ENCODE peak calls at places on chromosomes 6 and 20, in four cellular contexts. B, A, C and Z are unnamed samples.

GRCh38 chr6:132683543-132683942 is 24.6 kb upstream of the TAAR1 start:
- DNase-seq in B (no peak), A (no peak), C (no peak), Z (no peak)

GRCh38 chr6:217048-217659 is 75.1 kb upstream of the DUSP22 start:
- DNase-seq in B (no peak), A (no peak), C (no peak), Z (no peak)

GRCh38 chr6:88403486-88403885 is 237.3 kb upstream of the CNR1 start:
- DNase-seq in B (no peak), A (no peak), C (no peak), Z (no peak)

GRCh38 chr6:64270083-64270482 is 634.5 kb downstream of the PHF3 start:
- DNase-seq in B (no peak), A (no peak), C (no peak), Z (no peak)

GRCh38 chr6:30767158-30767943 is 23.0 kb upstream of the IER3 start:
- DNase-seq in B (no peak), A (no peak), C (no peak), Z (no peak)

GRCh38 chr20:57469418-57470211 is 55.3 kb downstream of the CTCFL start:
- DNase-seq in B (no peak), A (no peak), C (no peak), Z (peak; percentile 18)

GRCh38 chr6:89999995-90000825 is 105.9 kb downstream of the GJA10 start:
- DNase-seq in B (no peak), A (no peak), C (no peak), Z (no peak)

GRCh38 chr6:151236668-151237401 is 2.9 kb upstream of the AKAP12 start:
- DNase-seq in B (no peak), A (no peak), C (no peak), Z (no peak)

GRCh38 chr6:151445482-151445881 is 6.4 kb downstream of the RMND1 start:
- DNase-seq in B (no peak), A (no peak), C (no peak), Z (no peak)

GRCh38 chr6:63487123-63487813 is 85.0 kb upstream of the LOC128125822 start:
- DNase-seq in B (no peak), A (no peak), C (no peak), Z (no peak)

GRCh38 chr6:90293319-90293937 is 3.2 kb downstream of the BACH2 start:
- DNase-seq in B (no peak), A (no peak), C (no peak), Z (no peak)

GRCh38 chr20:35226126-35226774 is at the start of gene MMP24:
- DNase-seq in B (peak; percentile 26), A (no peak), C (no peak), Z (no peak)